ENCODE peak calls at places on chromosomes 16 and 17, in five cellular contexts. One of them, this sample, is unnamed.

GRCh38 chr16:77739493-77739892 is 17.2 kb downstream of the NUDT7 start:
- DNase-seq in activated CD4-positive, alpha-beta T cell treated with anti-CD3 and anti-CD28 coated beads for 24 hours: no peak
- DNase-seq in aorta: no peak
- DNase-seq in NCI-H774: no peak
- DNase-seq in Right ventricle myocardium inferior: no peak
- DNase-seq in this sample: no peak

GRCh38 chr16:73219176-73219575 is 171.2 kb upstream of the ZFHX3 start:
- DNase-seq in activated CD4-positive, alpha-beta T cell treated with anti-CD3 and anti-CD28 coated beads for 24 hours: no peak
- DNase-seq in aorta: no peak
- DNase-seq in NCI-H774: no peak
- DNase-seq in Right ventricle myocardium inferior: no peak
- DNase-seq in this sample: no peak

GRCh38 chr16:17829826-17830225 is 359.1 kb upstream of the XYLT1 start:
- DNase-seq in activated CD4-positive, alpha-beta T cell treated with anti-CD3 and anti-CD28 coated beads for 24 hours: no peak
- DNase-seq in aorta: no peak
- DNase-seq in NCI-H774: no peak
- DNase-seq in Right ventricle myocardium inferior: no peak
- DNase-seq in this sample: no peak

GRCh38 chr17:57899391-57899790 is 49.5 kb upstream of the MRPS23 start:
- DNase-seq in activated CD4-positive, alpha-beta T cell treated with anti-CD3 and anti-CD28 coated beads for 24 hours: no peak
- DNase-seq in aorta: no peak
- DNase-seq in NCI-H774: no peak
- DNase-seq in Right ventricle myocardium inferior: no peak
- DNase-seq in this sample: no peak

GRCh38 chr17:66829386-66829864 is 5.5 kb upstream of the CACNG5 start:
- DNase-seq in activated CD4-positive, alpha-beta T cell treated with anti-CD3 and anti-CD28 coated beads for 24 hours: no peak
- DNase-seq in aorta: no peak
- DNase-seq in NCI-H774: no peak
- DNase-seq in Right ventricle myocardium inferior: no peak
- DNase-seq in this sample: peak

GRCh38 chr16:280552-280951 is at the start of gene ARHGDIG:
- DNase-seq in activated CD4-positive, alpha-beta T cell treated with anti-CD3 and anti-CD28 coated beads for 24 hours: no peak
- DNase-seq in aorta: no peak
- DNase-seq in NCI-H774: no peak
- DNase-seq in Right ventricle myocardium inferior: no peak
- DNase-seq in this sample: no peak

GRCh38 chr17:69951058-69951457 is 124.0 kb upstream of the KCNJ16 start:
- DNase-seq in activated CD4-positive, alpha-beta T cell treated with anti-CD3 and anti-CD28 coated beads for 24 hours: no peak
- DNase-seq in aorta: no peak
- DNase-seq in NCI-H774: no peak
- DNase-seq in Right ventricle myocardium inferior: no peak
- DNase-seq in this sample: no peak

GRCh38 chr17:38942641-38943040 is 17.2 kb downstream of the LASP1NB start:
- DNase-seq in activated CD4-positive, alpha-beta T cell treated with anti-CD3 and anti-CD28 coated beads for 24 hours: no peak
- DNase-seq in aorta: no peak
- DNase-seq in NCI-H774: peak
- DNase-seq in Right ventricle myocardium inferior: no peak
- DNase-seq in this sample: no peak

GRCh38 chr17:10657866-10658265 is 757 bp upstream of the MYH3 start:
- DNase-seq in activated CD4-positive, alpha-beta T cell treated with anti-CD3 and anti-CD28 coated beads for 24 hours: no peak
- DNase-seq in aorta: no peak
- DNase-seq in NCI-H774: no peak
- DNase-seq in Right ventricle myocardium inferior: no peak
- DNase-seq in this sample: no peak

GRCh38 chr17:80997471-80998387 is 6.1 kb downstream of the CHMP6 start:
- DNase-seq in activated CD4-positive, alpha-beta T cell treated with anti-CD3 and anti-CD28 coated beads for 24 hours: no peak
- DNase-seq in aorta: no peak
- DNase-seq in NCI-H774: no peak
- DNase-seq in Right ventricle myocardium inferior: no peak
- DNase-seq in this sample: no peak

GRCh38 chr17:42784811-42785592 is 4.6 kb downstream of the WNK4 start:
- DNase-seq in activated CD4-positive, alpha-beta T cell treated with anti-CD3 and anti-CD28 coated beads for 24 hours: no peak
- DNase-seq in aorta: no peak
- DNase-seq in NCI-H774: no peak
- DNase-seq in Right ventricle myocardium inferior: no peak
- DNase-seq in this sample: no peak

GRCh38 chr16:1770328-1771071 is 843 bp downstream of the NME3 start:
- DNase-seq in activated CD4-positive, alpha-beta T cell treated with anti-CD3 and anti-CD28 coated beads for 24 hours: no peak
- DNase-seq in aorta: peak
- DNase-seq in NCI-H774: no peak
- DNase-seq in Right ventricle myocardium inferior: no peak
- DNase-seq in this sample: no peak

GRCh38 chr16:50889746-50890145 is 147.9 kb downstream of the CYLD start:
- DNase-seq in activated CD4-positive, alpha-beta T cell treated with anti-CD3 and anti-CD28 coated beads for 24 hours: no peak
- DNase-seq in aorta: no peak
- DNase-seq in NCI-H774: no peak
- DNase-seq in Right ventricle myocardium inferior: no peak
- DNase-seq in this sample: no peak

GRCh38 chr16:9800180-9800738 is 382.0 kb downstream of the GRIN2A start:
- DNase-seq in activated CD4-positive, alpha-beta T cell treated with anti-CD3 and anti-CD28 coated beads for 24 hours: no peak
- DNase-seq in aorta: no peak
- DNase-seq in NCI-H774: no peak
- DNase-seq in Right ventricle myocardium inferior: no peak
- DNase-seq in this sample: no peak

GRCh38 chr17:80558046-80558445 is 13.4 kb downstream of the RPTOR start:
- DNase-seq in activated CD4-positive, alpha-beta T cell treated with anti-CD3 and anti-CD28 coated beads for 24 hours: no peak
- DNase-seq in aorta: no peak
- DNase-seq in NCI-H774: no peak
- DNase-seq in Right ventricle myocardium inferior: no peak
- DNase-seq in this sample: no peak

GRCh38 chr16:54954220-54954619 is 23.6 kb downstream of the IRX5 start:
- DNase-seq in activated CD4-positive, alpha-beta T cell treated with anti-CD3 and anti-CD28 coated beads for 24 hours: no peak
- DNase-seq in aorta: no peak
- DNase-seq in NCI-H774: no peak
- DNase-seq in Right ventricle myocardium inferior: no peak
- DNase-seq in this sample: no peak

GRCh38 chr16:11572301-11572995 is 14.3 kb downstream of the LITAF start:
- DNase-seq in activated CD4-positive, alpha-beta T cell treated with anti-CD3 and anti-CD28 coated beads for 24 hours: no peak
- DNase-seq in aorta: peak
- DNase-seq in NCI-H774: no peak
- DNase-seq in Right ventricle myocardium inferior: no peak
- DNase-seq in this sample: no peak

GRCh38 chr17:1561420-1562177 is 993 bp downstream of the PITPNA start:
- DNase-seq in activated CD4-positive, alpha-beta T cell treated with anti-CD3 and anti-CD28 coated beads for 24 hours: no peak
- DNase-seq in aorta: no peak
- DNase-seq in NCI-H774: no peak
- DNase-seq in Right ventricle myocardium inferior: peak
- DNase-seq in this sample: peak

GRCh38 chr17:35698800-35699199 is 32.6 kb upstream of the RASL10B start:
- DNase-seq in activated CD4-positive, alpha-beta T cell treated with anti-CD3 and anti-CD28 coated beads for 24 hours: no peak
- DNase-seq in aorta: no peak
- DNase-seq in NCI-H774: no peak
- DNase-seq in Right ventricle myocardium inferior: no peak
- DNase-seq in this sample: no peak

GRCh38 chr17:17812211-17813054 is 24.4 kb downstream of the SREBF1 start:
- DNase-seq in activated CD4-positive, alpha-beta T cell treated with anti-CD3 and anti-CD28 coated beads for 24 hours: peak
- DNase-seq in aorta: peak
- DNase-seq in NCI-H774: no peak
- DNase-seq in Right ventricle myocardium inferior: peak
- DNase-seq in this sample: peak

GRCh38 chr17:63132509-63132911 is 166.5 kb downstream of the TANC2 start:
- DNase-seq in activated CD4-positive, alpha-beta T cell treated with anti-CD3 and anti-CD28 coated beads for 24 hours: no peak
- DNase-seq in aorta: no peak
- DNase-seq in NCI-H774: no peak
- DNase-seq in Right ventricle myocardium inferior: no peak
- DNase-seq in this sample: no peak

GRCh38 chr16:53053967-53054669 is 673 bp upstream of the CHD9 start:
- DNase-seq in activated CD4-positive, alpha-beta T cell treated with anti-CD3 and anti-CD28 coated beads for 24 hours: no peak
- DNase-seq in aorta: no peak
- DNase-seq in NCI-H774: no peak
- DNase-seq in Right ventricle myocardium inferior: no peak
- DNase-seq in this sample: no peak

GRCh38 chr17:74239169-74239568 is 25.8 kb downstream of the TTYH2 start:
- DNase-seq in activated CD4-positive, alpha-beta T cell treated with anti-CD3 and anti-CD28 coated beads for 24 hours: no peak
- DNase-seq in aorta: no peak
- DNase-seq in NCI-H774: no peak
- DNase-seq in Right ventricle myocardium inferior: no peak
- DNase-seq in this sample: no peak

GRCh38 chr17:81523139-81524062 is 4.8 kb upstream of the FSCN2 start:
- DNase-seq in activated CD4-positive, alpha-beta T cell treated with anti-CD3 and anti-CD28 coated beads for 24 hours: no peak
- DNase-seq in aorta: peak
- DNase-seq in NCI-H774: peak
- DNase-seq in Right ventricle myocardium inferior: peak
- DNase-seq in this sample: no peak

GRCh38 chr17:48382989-48383388 is 47.0 kb downstream of the SKAP1 start:
- DNase-seq in activated CD4-positive, alpha-beta T cell treated with anti-CD3 and anti-CD28 coated beads for 24 hours: no peak
- DNase-seq in aorta: no peak
- DNase-seq in NCI-H774: peak
- DNase-seq in Right ventricle myocardium inferior: no peak
- DNase-seq in this sample: no peak

GRCh38 chr17:17495448-17496188 is 577 bp downstream of the RASD1 start:
- DNase-seq in activated CD4-positive, alpha-beta T cell treated with anti-CD3 and anti-CD28 coated beads for 24 hours: no peak
- DNase-seq in aorta: peak
- DNase-seq in NCI-H774: no peak
- DNase-seq in Right ventricle myocardium inferior: peak
- DNase-seq in this sample: no peak

GRCh38 chr16:26595199-26595598 is 471.5 kb upstream of the C16orf82 start:
- DNase-seq in activated CD4-positive, alpha-beta T cell treated with anti-CD3 and anti-CD28 coated beads for 24 hours: no peak
- DNase-seq in aorta: no peak
- DNase-seq in NCI-H774: no peak
- DNase-seq in Right ventricle myocardium inferior: no peak
- DNase-seq in this sample: no peak

GRCh38 chr16:1773703-1774455 is 945 bp upstream of the MRPS34 start:
- DNase-seq in activated CD4-positive, alpha-beta T cell treated with anti-CD3 and anti-CD28 coated beads for 24 hours: no peak
- DNase-seq in aorta: no peak
- DNase-seq in NCI-H774: no peak
- DNase-seq in Right ventricle myocardium inferior: no peak
- DNase-seq in this sample: no peak

This sample was measured in HTR-8/SVneo.